ENCODE peak calls at places on chromosomes 1 and 21, in five cellular contexts. Y, P, R, Q and Z are unnamed samples.

GRCh38 chr1:61636814-61637213 is 88.1 kb downstream of the TM2D1 start:
- DNase-seq in Y (no peak), P (peak; percentile 19), R (no peak), Q (no peak), Z (no peak)

GRCh38 chr1:232292818-232293217 is 337.1 kb downstream of the SIPA1L2 start:
- DNase-seq in Y (no peak), P (no peak), R (no peak), Q (no peak), Z (no peak)

GRCh38 chr1:73801912-73802429 is 396.0 kb downstream of the LRRIQ3 start:
- DNase-seq in Y (no peak), P (no peak), R (no peak), Q (no peak), Z (no peak)

GRCh38 chr1:12064073-12064969 is 1.2 kb downstream of the TNFRSF8 start:
- DNase-seq in Y (no peak), P (no peak), R (no peak), Q (no peak), Z (no peak)

GRCh38 chr1:208219659-208220282 is 24.4 kb downstream of the PLXNA2 start:
- DNase-seq in Y (no peak), P (no peak), R (peak; percentile 80), Q (peak; percentile 50), Z (peak; percentile 84)

GRCh38 chr1:29121951-29122661 is 1.6 kb downstream of the TMEM200B start:
- DNase-seq in Y (no peak), P (no peak), R (peak; percentile 52), Q (peak; percentile 42), Z (no peak)

GRCh38 chr1:17440074-17440826 is 773 bp upstream of the RCC2 start:
- DNase-seq in Y (no peak), P (no peak), R (no peak), Q (peak; percentile 9), Z (no peak)

GRCh38 chr1:110434946-110435345 is 16.0 kb upstream of the PROK1 start:
- DNase-seq in Y (no peak), P (no peak), R (peak; percentile 23), Q (no peak), Z (no peak)

GRCh38 chr1:29469457-29469856 is 233.1 kb downstream of the PTPRU start:
- DNase-seq in Y (no peak), P (no peak), R (peak; percentile 14), Q (no peak), Z (no peak)

GRCh38 chr1:5810553-5811270 is 181.5 kb downstream of the NPHP4 start:
- DNase-seq in Y (no peak), P (no peak), R (no peak), Q (no peak), Z (no peak)

GRCh38 chr21:24486973-24487372 is 1120.3 kb downstream of the MRPL39 start:
- DNase-seq in Y (no peak), P (no peak), R (no peak), Q (no peak), Z (no peak)
- TF ChIP-seq CTCF in Y (no peak), P (no peak), R (no peak), Q (no peak), Z (no peak)

GRCh38 chr1:25068316-25068715 is 138.2 kb upstream of the RUNX3 start:
- DNase-seq in Y (no peak), P (no peak), R (no peak), Q (no peak), Z (no peak)

GRCh38 chr1:25066253-25066652 is 136.2 kb upstream of the RUNX3 start:
- DNase-seq in Y (no peak), P (no peak), R (peak; percentile 15), Q (peak; percentile 9), Z (no peak)

GRCh38 chr1:25067852-25068251 is 137.8 kb upstream of the RUNX3 start:
- DNase-seq in Y (no peak), P (no peak), R (no peak), Q (no peak), Z (no peak)

GRCh38 chr1:25066731-25067520 is 136.8 kb upstream of the RUNX3 start:
- DNase-seq in Y (no peak), P (no peak), R (no peak), Q (no peak), Z (no peak)

GRCh38 chr1:25068829-25069228 is 138.8 kb upstream of the RUNX3 start:
- DNase-seq in Y (no peak), P (no peak), R (no peak), Q (no peak), Z (no peak)
- TF ChIP-seq CTCF in Y (peak; percentile 35), P (no peak), R (peak; percentile 3), Q (no peak), Z (peak; percentile 29)

GRCh38 chr1:54489627-54490240 is 58.3 kb upstream of the ACOT11 start:
- DNase-seq in Y (no peak), P (no peak), R (no peak), Q (no peak), Z (no peak)

GRCh38 chr1:54486864-54487263 is 61.2 kb upstream of the ACOT11 start:
- DNase-seq in Y (no peak), P (no peak), R (no peak), Q (no peak), Z (no peak)

GRCh38 chr1:54487571-54488050 is 60.4 kb upstream of the ACOT11 start:
- DNase-seq in Y (no peak), P (peak; percentile 39), R (no peak), Q (no peak), Z (no peak)

GRCh38 chr1:54488831-54489626 is 59.0 kb upstream of the ACOT11 start:
- DNase-seq in Y (peak; percentile 30), P (peak; percentile 69), R (peak; percentile 82), Q (peak; percentile 65), Z (peak; percentile 33)

DNA sequence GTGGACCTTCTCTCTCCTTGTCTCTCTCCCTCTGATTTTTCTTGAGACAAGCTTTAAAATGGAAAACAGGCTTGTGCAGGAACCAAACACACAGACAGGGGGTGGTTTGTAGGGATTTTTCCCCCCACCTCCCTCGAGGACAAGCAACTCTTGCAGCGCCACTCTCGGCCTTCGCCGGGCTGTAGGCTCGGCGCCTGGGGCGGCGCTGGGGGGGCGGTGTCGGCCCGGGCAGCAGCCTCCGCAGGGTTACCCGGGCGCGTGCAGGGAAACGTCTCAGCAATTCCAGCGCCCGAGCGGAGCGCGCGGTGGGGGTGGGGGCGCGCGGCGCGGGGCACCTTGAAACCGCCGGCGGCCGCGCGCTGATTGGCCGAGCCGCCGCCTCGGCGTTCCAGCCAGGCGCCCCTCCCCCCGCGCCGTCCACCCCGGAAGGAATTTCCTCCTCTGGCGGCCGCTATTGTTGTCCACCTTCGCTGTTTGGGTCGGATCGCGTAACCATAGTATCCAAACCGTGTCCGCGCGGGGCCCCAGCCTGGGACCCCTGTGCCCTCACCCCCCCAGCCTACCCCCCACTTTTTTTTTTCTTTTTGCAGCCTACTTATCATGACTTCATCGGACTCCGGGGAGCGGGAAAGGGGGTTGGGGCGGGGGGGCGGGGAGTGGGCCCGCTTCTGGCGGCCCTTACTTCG is 59.8 kb upstream of the ACOT11 start:
- DNase-seq in Y (peak; percentile 52), P (peak; percentile 89), R (peak; percentile 96), Q (peak; percentile 85), Z (peak; percentile 88)
- TF ChIP-seq CTCF in Y (no peak), P (peak; percentile 9), R (no peak), Q (peak; percentile 9), Z (peak; percentile 37)

DNA sequence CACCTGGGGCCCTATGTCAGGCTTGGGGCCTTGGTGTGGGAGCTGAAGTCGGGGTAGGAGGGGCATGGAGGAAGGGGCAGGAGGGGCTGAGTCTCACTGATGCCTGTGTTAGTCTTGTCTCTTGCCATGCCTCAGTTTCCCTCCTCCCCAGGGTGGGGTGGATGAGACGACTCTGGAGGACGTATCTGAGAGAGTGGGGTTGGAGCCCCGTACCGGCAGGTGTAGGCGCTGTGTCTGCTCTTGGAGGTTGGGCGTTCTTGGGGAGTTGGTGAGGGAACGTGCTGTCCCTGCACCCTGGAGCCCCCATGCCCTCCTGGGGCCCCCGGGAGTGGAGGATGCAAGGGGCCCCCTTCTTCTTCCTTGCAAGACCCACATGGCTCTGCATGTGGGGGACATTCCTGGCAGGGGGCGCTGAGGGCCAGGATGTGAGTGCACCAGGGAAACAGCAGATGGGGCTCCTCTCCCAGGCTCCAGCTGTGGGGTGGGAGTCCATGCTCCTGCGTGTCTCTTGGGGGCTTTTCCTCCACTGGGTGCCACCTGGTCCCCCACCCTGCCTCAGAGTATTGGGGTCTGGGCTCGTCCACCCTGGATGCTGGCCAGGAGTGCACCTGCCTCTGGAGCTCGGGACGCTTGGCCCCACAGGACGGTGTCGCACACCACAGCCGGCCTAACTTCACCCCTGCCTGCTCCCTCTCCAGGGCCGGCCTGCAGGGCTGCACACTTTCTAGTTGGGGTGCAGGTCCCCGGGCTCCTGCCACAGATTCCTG is 1.4 kb upstream of the TNFRSF14 start:
- DNase-seq in Y (no peak), P (no peak), R (peak; percentile 29), Q (no peak), Z (no peak)
- TF ChIP-seq CTCF in Y (peak; percentile 43), P (no peak), R (peak; percentile 42), Q (peak; percentile 44), Z (peak; percentile 55)

DNA sequence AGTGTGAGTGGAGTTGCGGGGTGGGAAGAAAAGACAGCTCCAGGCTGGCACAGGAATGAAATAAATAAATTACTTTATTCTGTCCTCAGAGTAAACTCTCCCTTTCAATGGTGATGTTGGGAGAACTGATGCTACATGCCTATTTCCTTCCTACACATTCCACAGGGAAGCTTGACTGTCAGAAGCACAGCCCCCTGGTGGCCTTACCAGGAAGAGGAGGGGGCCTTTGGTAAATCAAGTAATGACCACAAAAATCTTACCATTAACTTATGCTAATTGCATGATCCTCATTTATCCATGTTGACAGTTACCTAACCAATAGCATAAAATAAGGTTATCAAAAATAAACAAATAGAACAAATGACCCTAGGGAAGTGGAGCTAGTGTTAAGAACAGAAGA is 605.0 kb upstream of the PKN2 start:
- DNase-seq in Y (no peak), P (no peak), R (peak; percentile 27), Q (peak; percentile 16), Z (no peak)
- TF ChIP-seq CTCF in Y (peak; percentile 65), P (no peak), R (peak; percentile 43), Q (peak; percentile 42), Z (peak; percentile 53)

GRCh38 chr1:154989195-154989860 is 4.1 kb upstream of the LENEP start:
- DNase-seq in Y (no peak), P (no peak), R (no peak), Q (no peak), Z (no peak)

GRCh38 chr1:154982897-154983648 is at the start of gene FLAD1:
- DNase-seq in Y (peak; percentile 100), P (peak; percentile 99), R (peak; percentile 100), Q (peak; percentile 100), Z (peak; percentile 100)

GRCh38 chr1:154987326-154987725 is 4.2 kb downstream of the FLAD1 start:
- DNase-seq in Y (no peak), P (no peak), R (peak; percentile 72), Q (peak; percentile 55), Z (no peak)

GRCh38 chr1:154988053-154988954 is 5.1 kb upstream of the LENEP start:
- DNase-seq in Y (no peak), P (no peak), R (no peak), Q (no peak), Z (no peak)

GRCh38 chr1:154983776-154984466 is 777 bp downstream of the FLAD1 start:
- DNase-seq in Y (no peak), P (no peak), R (no peak), Q (no peak), Z (no peak)
- TF ChIP-seq CTCF in Y (no peak), P (no peak), R (no peak), Q (no peak), Z (no peak)

DNA sequence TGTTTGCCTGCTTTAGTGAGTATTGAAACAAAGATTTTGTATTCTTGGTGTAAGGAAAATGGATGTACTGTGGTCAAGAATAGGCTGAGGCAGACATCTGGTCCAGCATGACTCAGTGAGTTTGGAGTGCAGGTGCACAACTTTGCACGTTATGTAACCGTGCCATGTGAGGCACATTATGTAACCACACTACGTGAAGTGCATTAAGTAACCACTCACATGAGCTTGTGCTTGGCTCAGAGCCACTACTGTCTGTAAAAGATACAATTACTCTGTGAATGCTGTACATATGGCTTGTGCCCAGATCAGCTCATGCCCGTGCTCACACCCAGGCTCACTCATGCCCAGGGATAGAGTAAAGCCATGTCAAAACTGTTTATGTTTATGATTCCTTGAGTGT is 216.8 kb downstream of the CTH start:
- DNase-seq in Y (peak; percentile 5), P (no peak), R (no peak), Q (no peak), Z (no peak)
- TF ChIP-seq CTCF in Y (no peak), P (no peak), R (no peak), Q (no peak), Z (no peak)